ENCODE peak calls at places on chromosomes 12 and 14, in six cellular contexts. J is smooth muscle cell of the brain vasculature; Z is GM13976; O is activated naive CD4-positive, alpha-beta T cell treated with Interleukin-2 at 50 U/mL for 16 hours; X is HL-60; A is stimulated activated CD8-positive, alpha-beta memory T cell treated with anti-CD3 and anti-CD28 coated beads, Interleukin-7, amount 100 ng/mL, for 24 hours. Q is an unnamed sample.

GRCh38 chr12:130715996-130716917 is at the start of gene RIMBP2:
- DNase-seq in J (no peak), Z (no peak), O (no peak), X (no peak), A (no peak), Q (no peak)

GRCh38 chr12:53733051-53733812 is 6.0 kb upstream of the CALCOCO1 start:
- DNase-seq in J (no peak), Z (no peak), O (no peak), X (no peak), A (no peak), Q (no peak)

GRCh38 chr12:67827820-67828383 is 161.3 kb upstream of the IFNG-AS1 start:
- DNase-seq in J (peak), Z (peak), O (peak), X (no peak), A (peak), Q (no peak)

GRCh38 chr14:96051642-96052540 is 12.7 kb downstream of the C14orf132 start:
- DNase-seq in J (no peak), Z (peak), O (no peak), X (no peak), A (no peak), Q (no peak)

GRCh38 chr12:39380090-39380489 is 62.8 kb downstream of the KIF21A start:
- DNase-seq in J (no peak), Z (no peak), O (no peak), X (no peak), A (no peak), Q (no peak)

GRCh38 chr12:39915249-39915648 is 190.6 kb downstream of the SLC2A13 start:
- DNase-seq in J (no peak), Z (no peak), O (no peak), X (no peak), A (no peak), Q (no peak)

GRCh38 chr14:46245281-46245680 is 406.3 kb downstream of the RPL10L start:
- DNase-seq in J (no peak), Z (no peak), O (no peak), X (no peak), A (no peak), Q (no peak)

GRCh38 chr12:100229036-100229635 is 28.5 kb downstream of the ACTR6 start:
- DNase-seq in J (no peak), Z (no peak), O (no peak), X (peak), A (no peak), Q (no peak)

GRCh38 chr12:63899396-63899795 is 54.9 kb downstream of the SRGAP1 start:
- DNase-seq in J (no peak), Z (no peak), O (no peak), X (no peak), A (no peak), Q (no peak)

GRCh38 chr14:49966304-49966809 is 73.5 kb downstream of the ARF6 start:
- DNase-seq in J (no peak), Z (no peak), O (no peak), X (no peak), A (no peak), Q (no peak)

GRCh38 chr14:21097616-21098133 is 780 bp downstream of the ZNF219 start:
- DNase-seq in J (no peak), Z (no peak), O (peak), X (peak), A (no peak), Q (no peak)

GRCh38 chr12:25458047-25458552 is 95.0 kb downstream of the LMNTD1 start:
- DNase-seq in J (peak), Z (no peak), O (no peak), X (no peak), A (no peak), Q (no peak)

GRCh38 chr12:27732281-27732680 is 21.6 kb downstream of the MRPS35 start:
- DNase-seq in J (no peak), Z (no peak), O (no peak), X (peak), A (no peak), Q (no peak)

GRCh38 chr12:117367006-117367638 is 5.7 kb upstream of the NOS1 start:
- DNase-seq in J (peak), Z (peak), O (peak), X (peak), A (peak), Q (no peak)

Q was measured in natural killer cell treated with Interleukin-12 subunit alpha and Interleukin-12 subunit beta and Interleukin-15 and Interleukin-18, amount 100 ng/mL, for 72 hours.